ENCODE peak calls at places on chromosomes 2 and 18, in five cellular contexts. S is cardiac fibroblast, F is kidney, Y is tibial artery, T is astrocyte of the spinal cord. P is an unnamed sample.

GRCh38 chr2:214051585-214051984 is 359.3 kb upstream of the VWC2L start:
- DNase-seq in S (no peak), F (no peak), Y (no peak), T (no peak), P (no peak)

GRCh38 chr2:24638568-24638967 is 147.5 kb downstream of the NCOA1 start:
- DNase-seq in S (no peak), F (no peak), Y (no peak), T (no peak), P (no peak)

GRCh38 chr2:231524477-231525247 is 5.6 kb downstream of the NMUR1 start:
- DNase-seq in S (no peak), F (peak), Y (no peak), T (no peak), P (no peak)

GRCh38 chr2:150125188-150125587 is 362.3 kb downstream of the RND3 start:
- DNase-seq in S (peak), F (no peak), Y (no peak), T (no peak), P (no peak)

GRCh38 chr2:118675531-118675930 is 171.9 kb downstream of the EN1 start:
- DNase-seq in S (no peak), F (no peak), Y (peak), T (no peak), P (no peak)

GRCh38 chr2:1995987-1996386 is 251.7 kb upstream of the PXDN start:
- DNase-seq in S (no peak), F (no peak), Y (no peak), T (peak), P (no peak)

GRCh38 chr18:70636991-70637390 is 348.1 kb downstream of the SOCS6 start:
- DNase-seq in S (peak), F (no peak), Y (no peak), T (no peak), P (no peak)

GRCh38 chr2:64145760-64146159 is 1.5 kb upstream of the PELI1 start:
- DNase-seq in S (no peak), F (no peak), Y (no peak), T (no peak), P (no peak)

GRCh38 chr2:19185061-19185460 is 173.4 kb downstream of the OSR1 start:
- DNase-seq in S (peak), F (no peak), Y (no peak), T (no peak), P (no peak)

GRCh38 chr2:225177098-225177497 is 134.8 kb upstream of the DOCK10 start:
- DNase-seq in S (peak), F (no peak), Y (no peak), T (peak), P (no peak)

GRCh38 chr2:233556756-233557736 is 9.5 kb downstream of the USP40 start:
- DNase-seq in S (peak), F (no peak), Y (no peak), T (peak), P (peak)

GRCh38 chr2:216666461-216667233 is 28.7 kb downstream of the IGFBP5 start:
- DNase-seq in S (peak), F (peak), Y (peak), T (peak), P (no peak)

GRCh38 chr2:47254464-47254863 is 99.4 kb upstream of the STPG4 start:
- DNase-seq in S (no peak), F (no peak), Y (no peak), T (no peak), P (no peak)

GRCh38 chr2:161416294-161416632 is at the start of gene TBR1:
- DNase-seq in S (no peak), F (no peak), Y (no peak), T (peak), P (no peak)

GRCh38 chr2:191202881-191203397 is 42.3 kb upstream of the MYO1B start:
- DNase-seq in S (peak), F (no peak), Y (no peak), T (peak), P (no peak)

GRCh38 chr2:33498291-33498956 is 22.0 kb downstream of the RASGRP3 start:
- DNase-seq in S (no peak), F (no peak), Y (no peak), T (peak), P (no peak)
- H3K4me3 ChIP-seq in S (no peak), F (no peak), Y (no peak), T (no peak), P (no peak)

DNA sequence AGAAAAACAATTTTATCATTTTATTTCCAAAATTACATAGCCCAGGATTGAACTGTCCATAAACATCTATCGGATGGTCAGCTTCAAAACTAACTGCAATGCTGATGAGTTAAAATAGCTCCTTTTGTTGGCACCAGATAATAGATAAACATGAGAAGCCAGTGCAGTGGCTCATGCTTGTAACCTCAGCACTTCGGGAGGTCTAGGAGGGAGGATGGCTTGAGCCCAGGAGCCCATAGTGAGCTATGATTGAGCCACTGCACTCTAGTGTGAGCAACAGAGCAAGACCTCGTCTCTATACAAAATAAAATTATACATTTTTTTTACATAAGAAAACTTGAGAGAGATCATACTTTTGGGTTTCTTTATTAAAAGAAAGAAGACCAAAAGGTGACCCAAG is 34.6 kb upstream of the IMPA2 start:
- DNase-seq in S (peak), F (no peak), Y (no peak), T (peak), P (no peak)
- H3K4me3 ChIP-seq in S (no peak), F (peak), Y (peak), T (no peak), P (peak)

GRCh38 chr18:44698518-44698917 is 17.8 kb downstream of the SETBP1 start:
- DNase-seq in S (no peak), F (no peak), Y (no peak), T (no peak), P (no peak)

GRCh38 chr18:44697315-44697714 is 16.6 kb downstream of the SETBP1 start:
- DNase-seq in S (no peak), F (no peak), Y (no peak), T (no peak), P (no peak)

GRCh38 chr18:44693030-44693784 is 12.5 kb downstream of the SETBP1 start:
- DNase-seq in S (no peak), F (no peak), Y (no peak), T (peak), P (no peak)

GRCh38 chr18:44696892-44697291 is 16.2 kb downstream of the SETBP1 start:
- DNase-seq in S (peak), F (no peak), Y (no peak), T (no peak), P (no peak)

DNA sequence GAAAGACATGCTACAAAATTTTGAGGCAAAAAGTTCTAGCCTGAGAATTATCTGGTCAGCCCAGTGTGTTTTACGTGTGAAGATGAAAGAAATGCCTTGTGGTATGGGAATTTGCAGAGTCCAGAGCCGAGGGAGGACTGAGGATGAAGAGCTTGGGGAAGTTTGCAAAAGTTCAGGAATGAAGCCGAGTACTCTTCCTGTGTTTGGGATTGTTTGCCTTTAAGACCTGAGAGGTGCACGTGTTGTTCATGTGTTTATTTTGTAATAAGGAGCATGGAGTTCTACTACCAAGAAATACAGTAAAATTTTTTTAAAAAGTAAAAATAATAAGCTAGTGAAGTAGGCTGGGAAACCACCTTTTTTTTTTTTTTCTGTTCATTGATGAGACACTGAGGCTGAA is 14.8 kb downstream of the SETBP1 start:
- DNase-seq in S (no peak), F (no peak), Y (no peak), T (no peak), P (no peak)
- H3K4me3 ChIP-seq in S (no peak), F (no peak), Y (no peak), T (no peak), P (no peak)

DNA sequence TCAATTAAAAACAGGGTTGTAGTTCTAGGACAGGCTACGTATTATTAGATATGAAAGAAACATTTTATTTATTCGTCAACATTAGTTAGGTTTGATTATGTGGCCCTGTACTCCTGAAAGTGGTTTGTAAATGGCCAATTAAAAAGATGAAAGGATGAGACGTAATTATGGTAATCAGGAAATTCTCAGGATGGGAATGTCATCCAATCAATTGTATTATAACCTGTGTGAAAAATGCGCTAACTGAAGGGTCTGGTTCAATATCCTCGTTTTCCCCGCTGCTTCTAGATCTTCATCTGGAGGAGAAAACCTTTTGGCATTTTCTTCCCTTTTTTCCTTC is 5.6 kb upstream of the C18orf32 start:
- DNase-seq in S (no peak), F (no peak), Y (no peak), T (no peak), P (no peak)
- H3K4me3 ChIP-seq in S (no peak), F (no peak), Y (no peak), T (no peak), P (no peak)

DNA sequence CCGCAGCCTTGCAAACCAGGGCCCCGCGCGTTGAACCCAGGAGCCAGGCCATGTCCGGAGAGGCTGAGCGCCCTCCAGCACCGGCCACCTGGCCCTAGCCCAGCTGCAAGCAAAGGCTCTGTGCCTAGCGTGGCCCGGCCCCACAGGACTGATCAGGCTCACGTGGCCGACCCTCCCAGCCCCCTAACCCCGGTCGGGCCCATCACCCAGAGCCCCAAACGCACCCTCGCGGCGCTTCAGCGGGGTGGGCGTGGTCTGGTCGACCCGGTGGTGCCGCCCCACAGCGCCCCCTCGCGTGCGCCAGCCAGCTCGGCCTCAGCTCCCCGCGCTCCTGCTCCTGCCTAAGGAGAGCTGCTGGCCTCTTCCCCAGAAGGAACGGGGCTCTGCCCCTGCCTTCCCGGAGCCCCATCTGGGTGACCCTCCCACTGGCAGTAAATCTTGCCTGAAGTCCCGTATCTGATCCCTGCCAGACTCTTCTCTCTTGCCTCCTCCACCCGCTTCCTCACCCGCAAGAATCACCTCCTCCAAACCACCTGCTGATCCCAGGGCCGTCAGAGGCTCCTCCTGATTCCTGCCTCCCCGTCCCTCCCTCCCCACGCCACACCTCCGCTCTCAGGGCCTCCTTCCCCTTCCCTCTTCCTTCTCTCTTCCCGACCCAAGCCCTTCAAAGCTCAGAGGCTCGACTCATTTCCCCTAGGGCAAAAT is 12.3 kb upstream of the TEX51 start:
- DNase-seq in S (peak), F (peak), Y (no peak), T (peak), P (no peak)
- H3K4me3 ChIP-seq in S (peak), F (peak), Y (peak), T (peak), P (no peak)